ENCODE peak calls at places on chromosome 21, in ten cellular contexts. One of them, this sample, is unnamed.

GRCh38 chr21:29196021-29196663 is 65.7 kb downstream of the MAP3K7CL start:
- DNase-seq in IMR-90: peak; percentile 97
- DNase-seq in esophagus squamous epithelium: no peak
- DNase-seq in AG09309: no peak
- DNase-seq in ovary: no peak
- DNase-seq in H7: peak; percentile 40
- DNase-seq in upper lobe of right lung: no peak
- DNase-seq in BE2C: no peak
- DNase-seq in cardiac fibroblast: peak; percentile 93
- DNase-seq in GM23248: peak; percentile 92
- DNase-seq in this sample: peak; percentile 84

GRCh38 chr21:29748391-29749167 is 191.2 kb downstream of the GRIK1 start:
- DNase-seq in H7: no peak
- DNase-seq in IMR-90: no peak
- DNase-seq in BE2C: no peak
- DNase-seq in cardiac fibroblast: no peak
- DNase-seq in upper lobe of right lung: no peak
- DNase-seq in ovary: no peak
- DNase-seq in esophagus squamous epithelium: no peak
- DNase-seq in AG09309: no peak
- DNase-seq in GM23248: no peak
- DNase-seq in this sample: no peak

GRCh38 chr21:38805282-38806152 is at the start of gene ETS2:
- DNase-seq in AG09309: peak; percentile 57
- DNase-seq in IMR-90: peak; percentile 92
- DNase-seq in GM23248: peak; percentile 89
- DNase-seq in H7: peak; percentile 94
- DNase-seq in BE2C: peak; percentile 87
- DNase-seq in upper lobe of right lung: peak; percentile 97
- DNase-seq in cardiac fibroblast: peak; percentile 99
- DNase-seq in ovary: peak; percentile 91
- DNase-seq in esophagus squamous epithelium: peak; percentile 60
- DNase-seq in this sample: peak; percentile 87

GRCh38 chr21:36163780-36164426 is 7.3 kb downstream of the DOP1B start:
- DNase-seq in AG09309: no peak
- DNase-seq in BE2C: no peak
- DNase-seq in cardiac fibroblast: no peak
- DNase-seq in IMR-90: no peak
- DNase-seq in esophagus squamous epithelium: no peak
- DNase-seq in upper lobe of right lung: no peak
- DNase-seq in GM23248: no peak
- DNase-seq in ovary: no peak
- DNase-seq in H7: no peak
- DNase-seq in this sample: no peak

GRCh38 chr21:37565530-37566223 is 199.1 kb downstream of the DYRK1A start:
- DNase-seq in H7: no peak
- DNase-seq in esophagus squamous epithelium: no peak
- DNase-seq in IMR-90: peak; percentile 37
- DNase-seq in upper lobe of right lung: no peak
- DNase-seq in GM23248: peak; percentile 74
- DNase-seq in ovary: no peak
- DNase-seq in BE2C: no peak
- DNase-seq in cardiac fibroblast: peak; percentile 21
- DNase-seq in AG09309: no peak
- DNase-seq in this sample: no peak

GRCh38 chr21:43307677-43308070 is 119.3 kb downstream of the SIK1 start:
- DNase-seq in upper lobe of right lung: no peak
- DNase-seq in cardiac fibroblast: no peak
- DNase-seq in esophagus squamous epithelium: no peak
- DNase-seq in GM23248: no peak
- DNase-seq in H7: no peak
- DNase-seq in ovary: peak; percentile 34
- DNase-seq in IMR-90: no peak
- DNase-seq in AG09309: no peak
- DNase-seq in BE2C: no peak
- DNase-seq in this sample: no peak

GRCh38 chr21:32795376-32795775 is 23.8 kb upstream of the PAXBP1 start:
- DNase-seq in AG09309: no peak
- DNase-seq in upper lobe of right lung: no peak
- DNase-seq in BE2C: no peak
- DNase-seq in ovary: no peak
- DNase-seq in cardiac fibroblast: no peak
- DNase-seq in H7: no peak
- DNase-seq in IMR-90: no peak
- DNase-seq in GM23248: no peak
- DNase-seq in esophagus squamous epithelium: no peak
- DNase-seq in this sample: no peak

GRCh38 chr21:23524685-23525084 is 2082.6 kb downstream of the MRPL39 start:
- DNase-seq in esophagus squamous epithelium: no peak
- DNase-seq in upper lobe of right lung: no peak
- DNase-seq in ovary: no peak
- DNase-seq in GM23248: no peak
- DNase-seq in cardiac fibroblast: no peak
- DNase-seq in AG09309: no peak
- DNase-seq in BE2C: no peak
- DNase-seq in IMR-90: no peak
- DNase-seq in H7: no peak
- DNase-seq in this sample: no peak

GRCh38 chr21:43884861-43885370 is 19.9 kb downstream of the AGPAT3 start:
- DNase-seq in cardiac fibroblast: no peak
- DNase-seq in AG09309: no peak
- DNase-seq in upper lobe of right lung: peak; percentile 41
- DNase-seq in esophagus squamous epithelium: no peak
- DNase-seq in GM23248: no peak
- DNase-seq in H7: peak; percentile 49
- DNase-seq in IMR-90: no peak
- DNase-seq in BE2C: no peak
- DNase-seq in ovary: peak; percentile 51
- DNase-seq in this sample: no peak

GRCh38 chr21:39384674-39385298 is 35.9 kb upstream of the HMGN1 start:
- DNase-seq in upper lobe of right lung: no peak
- DNase-seq in esophagus squamous epithelium: no peak
- DNase-seq in BE2C: no peak
- DNase-seq in cardiac fibroblast: no peak
- DNase-seq in H7: peak; percentile 12
- DNase-seq in AG09309: no peak
- DNase-seq in ovary: no peak
- DNase-seq in IMR-90: peak; percentile 55
- DNase-seq in GM23248: peak; percentile 23
- DNase-seq in this sample: no peak

GRCh38 chr21:45432575-45433255 is 27.8 kb downstream of the COL18A1 start:
- DNase-seq in cardiac fibroblast: peak; percentile 51
- DNase-seq in H7: peak; percentile 63
- DNase-seq in ovary: peak; percentile 70
- DNase-seq in upper lobe of right lung: no peak
- DNase-seq in esophagus squamous epithelium: no peak
- DNase-seq in BE2C: no peak
- DNase-seq in GM23248: peak; percentile 36
- DNase-seq in AG09309: no peak
- DNase-seq in IMR-90: peak; percentile 73
- DNase-seq in this sample: no peak
- H3K4me3 ChIP-seq in cardiac fibroblast: no peak overlapping the region
- H3K4me3 ChIP-seq in H7: no peak overlapping the region
- H3K4me3 ChIP-seq in ovary: no peak overlapping the region
- H3K4me3 ChIP-seq in upper lobe of right lung: no peak overlapping the region
- H3K4me3 ChIP-seq in esophagus squamous epithelium: no peak overlapping the region
- H3K4me3 ChIP-seq in BE2C: no peak overlapping the region
- H3K4me3 ChIP-seq in GM23248: no peak overlapping the region
- H3K4me3 ChIP-seq in AG09309: no peak overlapping the region
- H3K4me3 ChIP-seq in IMR-90: no peak overlapping the region
- H3K4me3 ChIP-seq in this sample: no peak overlapping the region

GRCh38 chr21:33978585-33978984 is 63.0 kb upstream of the ATP5PO start:
- DNase-seq in cardiac fibroblast: no peak
- DNase-seq in BE2C: no peak
- DNase-seq in upper lobe of right lung: no peak
- DNase-seq in ovary: no peak
- DNase-seq in IMR-90: no peak
- DNase-seq in H7: no peak
- DNase-seq in GM23248: no peak
- DNase-seq in AG09309: no peak
- DNase-seq in esophagus squamous epithelium: no peak
- DNase-seq in this sample: no peak

GRCh38 chr21:33977721-33978369 is 62.2 kb upstream of the ATP5PO start:
- DNase-seq in cardiac fibroblast: no peak
- DNase-seq in upper lobe of right lung: no peak
- DNase-seq in esophagus squamous epithelium: no peak
- DNase-seq in AG09309: no peak
- DNase-seq in BE2C: no peak
- DNase-seq in H7: no peak
- DNase-seq in GM23248: no peak
- DNase-seq in ovary: no peak
- DNase-seq in IMR-90: no peak
- DNase-seq in this sample: no peak

GRCh38 chr21:33976082-33976979 is 60.7 kb upstream of the ATP5PO start:
- DNase-seq in AG09309: peak; percentile 91
- DNase-seq in upper lobe of right lung: no peak
- DNase-seq in GM23248: peak; percentile 94
- DNase-seq in IMR-90: peak; percentile 94
- DNase-seq in esophagus squamous epithelium: no peak
- DNase-seq in H7: peak; percentile 46
- DNase-seq in BE2C: no peak
- DNase-seq in cardiac fibroblast: peak; percentile 77
- DNase-seq in ovary: no peak
- DNase-seq in this sample: peak; percentile 96

GRCh38 chr21:33975548-33976081 is 60.0 kb upstream of the ATP5PO start:
- DNase-seq in H7: no peak
- DNase-seq in BE2C: no peak
- DNase-seq in esophagus squamous epithelium: no peak
- DNase-seq in upper lobe of right lung: no peak
- DNase-seq in cardiac fibroblast: no peak
- DNase-seq in ovary: no peak
- DNase-seq in AG09309: no peak
- DNase-seq in IMR-90: peak; percentile 43
- DNase-seq in GM23248: peak; percentile 74
- DNase-seq in this sample: no peak

GRCh38 chr21:33976980-33977720 is 61.5 kb upstream of the ATP5PO start:
- DNase-seq in AG09309: no peak
- DNase-seq in cardiac fibroblast: no peak
- DNase-seq in esophagus squamous epithelium: no peak
- DNase-seq in H7: no peak
- DNase-seq in ovary: no peak
- DNase-seq in upper lobe of right lung: no peak
- DNase-seq in BE2C: no peak
- DNase-seq in GM23248: no peak
- DNase-seq in IMR-90: no peak
- DNase-seq in this sample: no peak
- H3K4me3 ChIP-seq in AG09309: no peak overlapping the region
- H3K4me3 ChIP-seq in cardiac fibroblast: no peak overlapping the region
- H3K4me3 ChIP-seq in esophagus squamous epithelium: no peak overlapping the region
- H3K4me3 ChIP-seq in H7: no peak overlapping the region
- H3K4me3 ChIP-seq in ovary: no peak overlapping the region
- H3K4me3 ChIP-seq in upper lobe of right lung: no peak overlapping the region
- H3K4me3 ChIP-seq in BE2C: no peak overlapping the region
- H3K4me3 ChIP-seq in GM23248: no peak overlapping the region
- H3K4me3 ChIP-seq in IMR-90: no peak overlapping the region
- H3K4me3 ChIP-seq in this sample: no peak overlapping the region

DNA sequence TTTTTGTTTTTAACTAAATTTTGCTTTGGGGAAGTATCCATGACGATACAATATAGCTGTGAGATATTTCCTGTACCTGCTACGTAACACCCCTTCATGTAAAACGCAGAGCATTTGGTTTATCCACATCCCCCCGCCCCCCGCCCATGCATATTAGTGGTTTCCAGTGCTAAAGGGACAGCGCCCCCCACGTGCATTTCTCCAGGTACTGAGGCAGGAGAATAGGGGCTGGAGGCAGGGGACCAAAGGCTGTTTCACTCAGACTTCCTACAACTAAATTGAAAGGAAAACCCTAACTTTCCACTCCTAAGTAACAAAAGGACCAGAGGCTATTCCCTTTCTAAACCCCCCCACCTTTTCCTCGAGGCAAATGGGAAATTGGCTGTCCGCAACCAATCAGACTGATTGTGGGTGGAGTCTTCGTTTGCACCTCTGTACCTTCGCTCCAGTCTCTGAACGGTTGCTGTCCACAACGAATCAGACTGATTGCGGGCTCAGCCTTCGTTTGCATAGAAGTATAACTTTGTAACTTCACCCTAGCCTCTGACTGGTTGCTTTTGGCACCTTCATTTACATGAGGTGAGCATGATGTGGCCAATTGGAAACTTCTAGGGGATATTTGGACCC is 12.2 kb upstream of the RIPK4 start:
- DNase-seq in esophagus squamous epithelium: no peak
- DNase-seq in upper lobe of right lung: peak; percentile 22
- DNase-seq in AG09309: no peak
- DNase-seq in BE2C: no peak
- DNase-seq in GM23248: no peak
- DNase-seq in ovary: no peak
- DNase-seq in H7: peak; percentile 71
- DNase-seq in IMR-90: no peak
- DNase-seq in cardiac fibroblast: no peak
- DNase-seq in this sample: no peak
- H3K4me3 ChIP-seq in esophagus squamous epithelium: no peak overlapping the region
- H3K4me3 ChIP-seq in upper lobe of right lung: no peak overlapping the region
- H3K4me3 ChIP-seq in AG09309: no peak overlapping the region
- H3K4me3 ChIP-seq in BE2C: no peak overlapping the region
- H3K4me3 ChIP-seq in GM23248: no peak overlapping the region
- H3K4me3 ChIP-seq in ovary: no peak overlapping the region
- H3K4me3 ChIP-seq in H7: peak overlapping the region; percentile 24
- H3K4me3 ChIP-seq in IMR-90: no peak overlapping the region
- H3K4me3 ChIP-seq in cardiac fibroblast: no peak overlapping the region
- H3K4me3 ChIP-seq in this sample: no peak overlapping the region

GRCh38 chr21:34956416-34957316 is 92.4 kb downstream of the RUNX1 start:
- DNase-seq in upper lobe of right lung: no peak
- DNase-seq in cardiac fibroblast: no peak
- DNase-seq in GM23248: no peak
- DNase-seq in IMR-90: no peak
- DNase-seq in esophagus squamous epithelium: no peak
- DNase-seq in H7: no peak
- DNase-seq in BE2C: no peak
- DNase-seq in ovary: no peak
- DNase-seq in AG09309: no peak
- DNase-seq in this sample: no peak

GRCh38 chr21:34962136-34962535 is 87.0 kb downstream of the RUNX1 start:
- DNase-seq in esophagus squamous epithelium: no peak
- DNase-seq in H7: no peak
- DNase-seq in AG09309: no peak
- DNase-seq in BE2C: no peak
- DNase-seq in GM23248: no peak
- DNase-seq in ovary: no peak
- DNase-seq in cardiac fibroblast: no peak
- DNase-seq in IMR-90: no peak
- DNase-seq in upper lobe of right lung: no peak
- DNase-seq in this sample: no peak

GRCh38 chr21:34958040-34958439 is 91.1 kb downstream of the RUNX1 start:
- DNase-seq in H7: no peak
- DNase-seq in BE2C: no peak
- DNase-seq in AG09309: no peak
- DNase-seq in upper lobe of right lung: no peak
- DNase-seq in IMR-90: no peak
- DNase-seq in ovary: no peak
- DNase-seq in esophagus squamous epithelium: no peak
- DNase-seq in GM23248: no peak
- DNase-seq in cardiac fibroblast: no peak
- DNase-seq in this sample: no peak

GRCh38 chr21:34960672-34961071 is 88.4 kb downstream of the RUNX1 start:
- DNase-seq in upper lobe of right lung: no peak
- DNase-seq in BE2C: no peak
- DNase-seq in esophagus squamous epithelium: no peak
- DNase-seq in ovary: no peak
- DNase-seq in IMR-90: no peak
- DNase-seq in GM23248: no peak
- DNase-seq in H7: peak; percentile 18
- DNase-seq in AG09309: no peak
- DNase-seq in cardiac fibroblast: no peak
- DNase-seq in this sample: no peak

GRCh38 chr21:34959607-34960006 is 89.5 kb downstream of the RUNX1 start:
- DNase-seq in cardiac fibroblast: no peak
- DNase-seq in AG09309: no peak
- DNase-seq in H7: no peak
- DNase-seq in upper lobe of right lung: no peak
- DNase-seq in ovary: no peak
- DNase-seq in esophagus squamous epithelium: no peak
- DNase-seq in GM23248: no peak
- DNase-seq in IMR-90: no peak
- DNase-seq in BE2C: no peak
- DNase-seq in this sample: no peak
- H3K4me3 ChIP-seq in cardiac fibroblast: no peak overlapping the region
- H3K4me3 ChIP-seq in AG09309: no peak overlapping the region
- H3K4me3 ChIP-seq in H7: no peak overlapping the region
- H3K4me3 ChIP-seq in upper lobe of right lung: no peak overlapping the region
- H3K4me3 ChIP-seq in ovary: no peak overlapping the region
- H3K4me3 ChIP-seq in esophagus squamous epithelium: no peak overlapping the region
- H3K4me3 ChIP-seq in GM23248: no peak overlapping the region
- H3K4me3 ChIP-seq in IMR-90: no peak overlapping the region
- H3K4me3 ChIP-seq in BE2C: no peak overlapping the region
- H3K4me3 ChIP-seq in this sample: no peak overlapping the region

This sample was measured in skeletal muscle cell.